ENCODE peak calls at places on chromosomes 16 and 17, in seven cellular contexts. G is GM23248, C is NCI-H1694 treated with DMSO at 0.1 percent for 48 hours, W is foreskin keratinocyte, V is AG09309, Z is NCI-H345, B is nephron progenitor cell. N is an unnamed sample.

GRCh38 chr17:13490427-13490826 is 111.3 kb downstream of the HS3ST3A1 start:
- DNase-seq in V (no peak), W (no peak), Z (no peak), C (no peak), B (no peak), G (no peak), N (no peak)

GRCh38 chr16:10521681-10522274 is 58.6 kb downstream of the EMP2 start:
- DNase-seq in C (peak), W (peak), B (peak), V (no peak), G (peak), Z (peak), N (peak)

GRCh38 chr17:31488264-31488981 is 96.9 kb downstream of the RAB11FIP4 start:
- DNase-seq in G (no peak), C (no peak), Z (peak), V (no peak), W (no peak), B (peak), N (no peak)

GRCh38 chr17:77322534-77323412 is 182.0 kb downstream of the SEC14L1 start:
- DNase-seq in V (peak), C (no peak), B (peak), W (peak), G (peak), Z (no peak), N (peak)

GRCh38 chr17:35448214-35448898 is at the start of gene SLFN13:
- DNase-seq in Z (peak), C (no peak), W (peak), V (no peak), B (peak), G (peak), N (peak)

GRCh38 chr16:86998196-86999001 is 318.8 kb downstream of the C16orf95 start:
- DNase-seq in V (no peak), Z (no peak), B (no peak), W (no peak), G (no peak), C (no peak), N (no peak)

GRCh38 chr16:106623-107324 is 28.7 kb downstream of the MPG start:
- DNase-seq in V (peak), W (peak), B (peak), Z (peak), G (peak), C (peak), N (peak)

GRCh38 chr16:13999895-14000425 is 71.2 kb upstream of the MRTFB start:
- DNase-seq in G (no peak), B (no peak), W (no peak), Z (no peak), C (no peak), V (no peak), N (no peak)

GRCh38 chr17:36675250-36675649 is 73.9 kb downstream of the MRM1 start:
- DNase-seq in Z (no peak), G (no peak), V (no peak), C (no peak), B (no peak), W (no peak), N (no peak)

GRCh38 chr17:46995841-46996571 is 17.0 kb upstream of the RPRML start:
- DNase-seq in V (peak), Z (no peak), C (no peak), B (no peak), W (peak), G (peak), N (peak)

GRCh38 chr16:70575376-70575775 is 51.8 kb downstream of the SF3B3 start:
- DNase-seq in W (no peak), Z (no peak), G (no peak), B (no peak), V (no peak), C (no peak), N (no peak)

GRCh38 chr16:84599528-84600202 is 18.2 kb downstream of the COTL1 start:
- DNase-seq in Z (peak), C (no peak), V (peak), G (peak), W (no peak), B (peak), N (no peak)

GRCh38 chr17:72151565-72152391 is 31.0 kb downstream of the SOX9 start:
- DNase-seq in V (no peak), C (no peak), W (no peak), G (peak), Z (no peak), B (no peak), N (no peak)

GRCh38 chr17:76641501-76641900 is 2.1 kb downstream of the ST6GALNAC1 start:
- DNase-seq in G (no peak), W (no peak), Z (no peak), B (no peak), V (no peak), C (no peak), N (no peak)

GRCh38 chr17:17119533-17119932 is 77.3 kb downstream of the MPRIP start:
- DNase-seq in B (no peak), Z (no peak), V (no peak), W (peak), C (no peak), G (peak), N (peak)

GRCh38 chr16:80733366-80733901 is 71.0 kb downstream of the CDYL2 start:
- DNase-seq in B (no peak), Z (no peak), W (peak), V (no peak), C (no peak), G (no peak), N (no peak)

GRCh38 chr16:85898521-85899442 is at the start of gene IRF8:
- DNase-seq in G (peak), Z (no peak), W (no peak), C (peak), V (no peak), B (peak), N (no peak)

GRCh38 chr16:72835041-72835440 is 212.9 kb downstream of the ZFHX3 start:
- DNase-seq in W (no peak), C (no peak), B (no peak), Z (no peak), G (no peak), V (no peak), N (no peak)